ENCODE peak calls at places on chromosomes 16 and 17, in eight cellular contexts. One of them, this sample, is unnamed.

GRCh38 chr16:66658143-66658859 is 38.2 kb downstream of the CMTM4 start:
- DNase-seq in GM04504: no peak
- DNase-seq in cardiac septum: no peak
- DNase-seq in fibroblast of lung: no peak
- DNase-seq in tibial nerve: no peak
- DNase-seq in left lung: no peak
- DNase-seq in ascending aorta: no peak
- DNase-seq in B cell: no peak
- DNase-seq in this sample: no peak

GRCh38 chr17:61132524-61133025 is 267.1 kb upstream of the TBX2 start:
- DNase-seq in tibial nerve: no peak
- DNase-seq in left lung: no peak
- DNase-seq in ascending aorta: no peak
- DNase-seq in GM04504: no peak
- DNase-seq in cardiac septum: no peak
- DNase-seq in fibroblast of lung: no peak
- DNase-seq in B cell: no peak
- DNase-seq in this sample: no peak

GRCh38 chr17:45263477-45263860 is 1.6 kb upstream of the SPATA32 start:
- DNase-seq in GM04504: no peak
- DNase-seq in B cell: no peak
- DNase-seq in ascending aorta: no peak
- DNase-seq in fibroblast of lung: no peak
- DNase-seq in left lung: no peak
- DNase-seq in cardiac septum: no peak
- DNase-seq in tibial nerve: no peak
- DNase-seq in this sample: no peak

GRCh38 chr17:81339180-81339501 is 44.0 kb upstream of the SLC38A10 start:
- DNase-seq in B cell: no peak
- DNase-seq in cardiac septum: no peak
- DNase-seq in fibroblast of lung: no peak
- DNase-seq in tibial nerve: no peak
- DNase-seq in GM04504: no peak
- DNase-seq in ascending aorta: no peak
- DNase-seq in left lung: no peak
- DNase-seq in this sample: no peak

GRCh38 chr16:67547423-67548264 is 14.7 kb upstream of the CTCF start:
- DNase-seq in fibroblast of lung: no peak
- DNase-seq in left lung: peak; percentile 39
- DNase-seq in ascending aorta: no peak
- DNase-seq in cardiac septum: no peak
- DNase-seq in B cell: peak; percentile 93
- DNase-seq in GM04504: no peak
- DNase-seq in tibial nerve: no peak
- DNase-seq in this sample: peak; percentile 64

GRCh38 chr17:33749171-33749570 is 456.1 kb upstream of the ASIC2 start:
- DNase-seq in ascending aorta: no peak
- DNase-seq in left lung: no peak
- DNase-seq in cardiac septum: no peak
- DNase-seq in tibial nerve: no peak
- DNase-seq in GM04504: no peak
- DNase-seq in B cell: no peak
- DNase-seq in fibroblast of lung: no peak
- DNase-seq in this sample: no peak

GRCh38 chr17:40615295-40615988 is 32.2 kb downstream of the SMARCE1 start:
- DNase-seq in cardiac septum: no peak
- DNase-seq in B cell: peak; percentile 78
- DNase-seq in fibroblast of lung: peak; percentile 35
- DNase-seq in left lung: peak; percentile 50
- DNase-seq in ascending aorta: no peak
- DNase-seq in tibial nerve: no peak
- DNase-seq in GM04504: peak; percentile 5
- DNase-seq in this sample: no peak

GRCh38 chr17:82876602-82877391 is 37.0 kb upstream of the ZNF750 start:
- DNase-seq in left lung: peak; percentile 89
- DNase-seq in ascending aorta: peak; percentile 47
- DNase-seq in fibroblast of lung: peak; percentile 70
- DNase-seq in B cell: no peak
- DNase-seq in tibial nerve: no peak
- DNase-seq in cardiac septum: peak; percentile 88
- DNase-seq in GM04504: peak; percentile 54
- DNase-seq in this sample: no peak

GRCh38 chr17:80432961-80433550 is 18.1 kb downstream of the ENDOV start:
- DNase-seq in cardiac septum: no peak
- DNase-seq in tibial nerve: no peak
- DNase-seq in GM04504: no peak
- DNase-seq in fibroblast of lung: no peak
- DNase-seq in left lung: no peak
- DNase-seq in ascending aorta: no peak
- DNase-seq in B cell: no peak
- DNase-seq in this sample: no peak

GRCh38 chr16:28502290-28502689 is 4.3 kb downstream of the IL27 start:
- DNase-seq in ascending aorta: no peak
- DNase-seq in GM04504: no peak
- DNase-seq in cardiac septum: no peak
- DNase-seq in left lung: no peak
- DNase-seq in tibial nerve: no peak
- DNase-seq in B cell: no peak
- DNase-seq in fibroblast of lung: no peak
- DNase-seq in this sample: no peak

GRCh38 chr17:82536220-82537201 is 17.0 kb downstream of the FOXK2 start:
- DNase-seq in cardiac septum: no peak
- DNase-seq in left lung: peak; percentile 52
- DNase-seq in GM04504: peak; percentile 68
- DNase-seq in B cell: no peak
- DNase-seq in ascending aorta: no peak
- DNase-seq in tibial nerve: peak; percentile 33
- DNase-seq in fibroblast of lung: peak; percentile 86
- DNase-seq in this sample: no peak

GRCh38 chr17:68972119-68972704 is 17.0 kb upstream of the ABCA8 start:
- DNase-seq in cardiac septum: no peak
- DNase-seq in left lung: no peak
- DNase-seq in fibroblast of lung: peak; percentile 14
- DNase-seq in ascending aorta: no peak
- DNase-seq in GM04504: peak; percentile 23
- DNase-seq in tibial nerve: no peak
- DNase-seq in B cell: no peak
- DNase-seq in this sample: no peak

GRCh38 chr17:48740537-48740936 is 12.0 kb upstream of the HOXB13 start:
- DNase-seq in left lung: no peak
- DNase-seq in GM04504: no peak
- DNase-seq in ascending aorta: no peak
- DNase-seq in cardiac septum: no peak
- DNase-seq in tibial nerve: no peak
- DNase-seq in fibroblast of lung: no peak
- DNase-seq in B cell: no peak
- DNase-seq in this sample: no peak

GRCh38 chr16:6573577-6573976 is 759.1 kb upstream of the RBFOX1 start:
- DNase-seq in GM04504: no peak
- DNase-seq in B cell: no peak
- DNase-seq in cardiac septum: no peak
- DNase-seq in fibroblast of lung: no peak
- DNase-seq in left lung: no peak
- DNase-seq in tibial nerve: no peak
- DNase-seq in ascending aorta: no peak
- DNase-seq in this sample: no peak

GRCh38 chr16:60645541-60645940 is 1390.7 kb downstream of the CDH8 start:
- DNase-seq in fibroblast of lung: no peak
- DNase-seq in ascending aorta: no peak
- DNase-seq in tibial nerve: no peak
- DNase-seq in GM04504: no peak
- DNase-seq in cardiac septum: no peak
- DNase-seq in left lung: no peak
- DNase-seq in B cell: no peak
- DNase-seq in this sample: no peak

GRCh38 chr17:77959216-77959925 is 868 bp downstream of the TNRC6C start:
- DNase-seq in tibial nerve: no peak
- DNase-seq in fibroblast of lung: peak; percentile 14
- DNase-seq in GM04504: no peak
- DNase-seq in cardiac septum: no peak
- DNase-seq in left lung: no peak
- DNase-seq in B cell: no peak
- DNase-seq in ascending aorta: no peak
- DNase-seq in this sample: peak; percentile 58

GRCh38 chr16:88870608-88871348 is 4.3 kb upstream of the PABPN1L start:
- DNase-seq in ascending aorta: no peak
- DNase-seq in cardiac septum: no peak
- DNase-seq in fibroblast of lung: no peak
- DNase-seq in left lung: no peak
- DNase-seq in B cell: peak; percentile 49
- DNase-seq in GM04504: no peak
- DNase-seq in tibial nerve: no peak
- DNase-seq in this sample: no peak

GRCh38 chr16:88195021-88195581 is 187.7 kb upstream of the ZNF469 start:
- DNase-seq in ascending aorta: no peak
- DNase-seq in B cell: no peak
- DNase-seq in fibroblast of lung: no peak
- DNase-seq in tibial nerve: no peak
- DNase-seq in cardiac septum: no peak
- DNase-seq in left lung: no peak
- DNase-seq in GM04504: no peak
- DNase-seq in this sample: no peak

GRCh38 chr16:12305847-12306246 is 329.3 kb downstream of the SNX29 start:
- DNase-seq in ascending aorta: no peak
- DNase-seq in fibroblast of lung: no peak
- DNase-seq in tibial nerve: no peak
- DNase-seq in cardiac septum: no peak
- DNase-seq in left lung: no peak
- DNase-seq in B cell: no peak
- DNase-seq in GM04504: no peak
- DNase-seq in this sample: no peak

GRCh38 chr17:81488276-81488860 is 24.2 kb downstream of the ACTG1 start:
- DNase-seq in tibial nerve: no peak
- DNase-seq in B cell: no peak
- DNase-seq in GM04504: no peak
- DNase-seq in left lung: no peak
- DNase-seq in cardiac septum: no peak
- DNase-seq in ascending aorta: no peak
- DNase-seq in fibroblast of lung: no peak
- DNase-seq in this sample: no peak

GRCh38 chr17:81420769-81421462 is 25.7 kb downstream of the BAHCC1 start:
- DNase-seq in left lung: no peak
- DNase-seq in B cell: no peak
- DNase-seq in ascending aorta: no peak
- DNase-seq in tibial nerve: no peak
- DNase-seq in cardiac septum: no peak
- DNase-seq in fibroblast of lung: peak; percentile 62
- DNase-seq in GM04504: no peak
- DNase-seq in this sample: no peak

GRCh38 chr17:29929006-29929543 is 953 bp downstream of the SSH2 start:
- DNase-seq in tibial nerve: no peak
- DNase-seq in ascending aorta: no peak
- DNase-seq in GM04504: no peak
- DNase-seq in B cell: no peak
- DNase-seq in cardiac septum: no peak
- DNase-seq in left lung: no peak
- DNase-seq in fibroblast of lung: peak; percentile 45
- DNase-seq in this sample: peak; percentile 44

GRCh38 chr17:6255331-6255730 is 179.6 kb downstream of the AIPL1 start:
- DNase-seq in cardiac septum: no peak
- DNase-seq in left lung: no peak
- DNase-seq in fibroblast of lung: no peak
- DNase-seq in tibial nerve: no peak
- DNase-seq in B cell: no peak
- DNase-seq in ascending aorta: no peak
- DNase-seq in GM04504: no peak
- DNase-seq in this sample: no peak

GRCh38 chr17:19724501-19725420 is 8.4 kb upstream of the SLC47A2 start:
- DNase-seq in fibroblast of lung: peak; percentile 9
- DNase-seq in tibial nerve: peak; percentile 48
- DNase-seq in left lung: peak; percentile 87
- DNase-seq in B cell: peak; percentile 58
- DNase-seq in ascending aorta: peak; percentile 47
- DNase-seq in GM04504: no peak
- DNase-seq in cardiac septum: no peak
- DNase-seq in this sample: peak; percentile 46

GRCh38 chr17:62723842-62724241 is 84.3 kb downstream of the MARCHF10 start:
- DNase-seq in B cell: no peak
- DNase-seq in GM04504: no peak
- DNase-seq in tibial nerve: no peak
- DNase-seq in left lung: no peak
- DNase-seq in cardiac septum: no peak
- DNase-seq in ascending aorta: no peak
- DNase-seq in fibroblast of lung: no peak
- DNase-seq in this sample: no peak

GRCh38 chr17:58010067-58010799 is 3.2 kb upstream of the SRSF1 start:
- DNase-seq in tibial nerve: no peak
- DNase-seq in fibroblast of lung: no peak
- DNase-seq in GM04504: no peak
- DNase-seq in cardiac septum: no peak
- DNase-seq in ascending aorta: no peak
- DNase-seq in B cell: no peak
- DNase-seq in left lung: no peak
- DNase-seq in this sample: no peak

GRCh38 chr17:34926661-34927060 is 34.6 kb downstream of the CCT6B start:
- DNase-seq in fibroblast of lung: no peak
- DNase-seq in left lung: no peak
- DNase-seq in ascending aorta: no peak
- DNase-seq in cardiac septum: no peak
- DNase-seq in tibial nerve: no peak
- DNase-seq in GM04504: no peak
- DNase-seq in B cell: no peak
- DNase-seq in this sample: no peak

GRCh38 chr17:81322271-81323082 is 27.4 kb upstream of the SLC38A10 start:
- DNase-seq in fibroblast of lung: no peak
- DNase-seq in ascending aorta: no peak
- DNase-seq in GM04504: no peak
- DNase-seq in tibial nerve: no peak
- DNase-seq in left lung: no peak
- DNase-seq in cardiac septum: no peak
- DNase-seq in B cell: peak; percentile 43
- DNase-seq in this sample: peak; percentile 61

GRCh38 chr17:43982171-43982570 is 22.3 kb upstream of the NAGS start:
- DNase-seq in GM04504: no peak
- DNase-seq in cardiac septum: no peak
- DNase-seq in B cell: no peak
- DNase-seq in ascending aorta: no peak
- DNase-seq in tibial nerve: no peak
- DNase-seq in left lung: no peak
- DNase-seq in fibroblast of lung: no peak
- DNase-seq in this sample: no peak

GRCh38 chr17:8875957-8876356 is 8.5 kb upstream of the PIK3R6 start:
- DNase-seq in tibial nerve: no peak
- DNase-seq in GM04504: no peak
- DNase-seq in ascending aorta: no peak
- DNase-seq in B cell: no peak
- DNase-seq in cardiac septum: no peak
- DNase-seq in fibroblast of lung: peak; percentile 56
- DNase-seq in left lung: no peak
- DNase-seq in this sample: no peak

GRCh38 chr16:68752602-68753001 is 15.5 kb downstream of the CDH1 start:
- DNase-seq in GM04504: no peak
- DNase-seq in ascending aorta: no peak
- DNase-seq in left lung: no peak
- DNase-seq in tibial nerve: no peak
- DNase-seq in cardiac septum: no peak
- DNase-seq in fibroblast of lung: no peak
- DNase-seq in B cell: no peak
- DNase-seq in this sample: peak; percentile 72

GRCh38 chr17:78168906-78169793 is 769 bp downstream of the SYNGR2 start:
- DNase-seq in left lung: peak; percentile 65
- DNase-seq in cardiac septum: no peak
- DNase-seq in B cell: no peak
- DNase-seq in tibial nerve: no peak
- DNase-seq in fibroblast of lung: peak; percentile 43
- DNase-seq in GM04504: no peak
- DNase-seq in ascending aorta: no peak
- DNase-seq in this sample: peak; percentile 63

GRCh38 chr17:348692-349425 is 3.7 kb downstream of the RPH3AL start:
- DNase-seq in tibial nerve: peak; percentile 70
- DNase-seq in fibroblast of lung: peak; percentile 16
- DNase-seq in left lung: peak; percentile 68
- DNase-seq in B cell: no peak
- DNase-seq in GM04504: no peak
- DNase-seq in cardiac septum: peak; percentile 61
- DNase-seq in ascending aorta: no peak
- DNase-seq in this sample: no peak